ENCODE peak calls at places on chromosomes 2 and 18, in seven cellular contexts. G is globus pallidus; T is amniotic stem cell; B is T1000; P is T-helper 2 cell treated with Interferon-gamma antibody and Interleukin-4, amounts not matched to agents 5 μg/mL and 100 μg/mL, for 36 hours; Z is A549; O is left cardiac atrium. V is an unnamed sample.

GRCh38 chr2:164514491-164514890 is 106.8 kb downstream of the GRB14 start:
- DNase-seq in G (no peak), T (no peak), B (peak), P (no peak), Z (peak), O (no peak), V (no peak)

GRCh38 chr2:200863655-200864205 is 728 bp downstream of the CLK1 start:
- DNase-seq in G (peak), T (no peak), B (no peak), P (no peak), Z (peak), O (no peak), V (no peak)

GRCh38 chr2:234494361-234495075 is 2.4 kb downstream of the ARL4C start:
- DNase-seq in G (peak), T (no peak), B (no peak), P (no peak), Z (peak), O (no peak), V (peak)

GRCh38 chr2:238936162-238937052 is 88.5 kb downstream of the TWIST2 start:
- DNase-seq in G (no peak), T (no peak), B (no peak), P (no peak), Z (no peak), O (no peak), V (no peak)

GRCh38 chr2:98485453-98485755 is 40.7 kb downstream of the INPP4A start:
- DNase-seq in G (no peak), T (no peak), B (no peak), P (no peak), Z (no peak), O (no peak), V (no peak)

GRCh38 chr2:105912081-105912480 is 167.4 kb downstream of the NCK2 start:
- DNase-seq in G (no peak), T (no peak), B (no peak), P (peak), Z (no peak), O (no peak), V (no peak)

GRCh38 chr18:76491801-76492668 is 3.0 kb downstream of the ZNF516 start:
- DNase-seq in G (no peak), T (no peak), B (no peak), P (peak), Z (peak), O (peak), V (peak)

GRCh38 chr2:71919701-71920100 is 228.0 kb downstream of the CYP26B1 start:
- DNase-seq in G (no peak), T (no peak), B (no peak), P (no peak), Z (no peak), O (no peak), V (no peak)

GRCh38 chr18:55475467-55475866 is 112.5 kb downstream of the TCF4 start:
- DNase-seq in G (no peak), T (no peak), B (no peak), P (no peak), Z (no peak), O (no peak), V (no peak)

GRCh38 chr2:168639501-168639900 is 162.9 kb upstream of the NOSTRIN start:
- DNase-seq in G (no peak), T (no peak), B (no peak), P (no peak), Z (peak), O (peak), V (no peak)

GRCh38 chr2:189267925-189268579 is 88.5 kb upstream of the COL5A2 start:
- DNase-seq in G (no peak), T (peak), B (no peak), P (no peak), Z (no peak), O (no peak), V (no peak)